ENCODE peak calls at places on chromosome 14, in ten cellular contexts. E, M, L, K, O, B, J, Y, I and V are unnamed samples.

GRCh38 chr14:77707355-77707723 is 484 bp downstream of the ALKBH1 start:
- DNase-seq in E (peak), M (peak), L (no peak), K (no peak), O (no peak), B (peak), J (no peak), Y (no peak), I (peak), V (peak)

GRCh38 chr14:37587438-37587837 is 7.6 kb downstream of the FOXA1 start:
- DNase-seq in E (peak), M (no peak), L (no peak), K (no peak), O (no peak), B (no peak), J (no peak), Y (no peak), I (no peak), V (no peak)

GRCh38 chr14:72451081-72451972 is 442.6 kb downstream of the DPF3 start:
- DNase-seq in E (peak), M (no peak), L (peak), K (no peak), O (peak), B (no peak), J (no peak), Y (peak), I (no peak), V (peak)

GRCh38 chr14:104094709-104095425 is 9.4 kb downstream of the ASPG start:
- DNase-seq in E (peak), M (peak), L (peak), K (peak), O (peak), B (peak), J (peak), Y (peak), I (peak), V (peak)

GRCh38 chr14:60485057-60485599 is 735 bp downstream of the C14orf39 start:
- DNase-seq in E (no peak), M (no peak), L (no peak), K (no peak), O (peak), B (no peak), J (peak), Y (no peak), I (no peak), V (no peak)

GRCh38 chr14:68786491-68787234 is 6.2 kb downstream of the ZFP36L1 start:
- DNase-seq in E (no peak), M (peak), L (no peak), K (no peak), O (no peak), B (no peak), J (no peak), Y (no peak), I (peak), V (peak)

GRCh38 chr14:100010679-100011078 is 54.5 kb upstream of the EVL start:
- DNase-seq in E (no peak), M (no peak), L (no peak), K (no peak), O (no peak), B (no peak), J (no peak), Y (no peak), I (no peak), V (no peak)

GRCh38 chr14:68688872-68689371 is 103.9 kb downstream of the ZFP36L1 start:
- DNase-seq in E (no peak), M (peak), L (no peak), K (no peak), O (peak), B (no peak), J (no peak), Y (no peak), I (peak), V (peak)

GRCh38 chr14:85444685-85445084 is 85.3 kb upstream of the FLRT2 start:
- DNase-seq in E (peak), M (peak), L (no peak), K (no peak), O (peak), B (no peak), J (no peak), Y (peak), I (peak), V (peak)

GRCh38 chr14:93954900-93955891 is 21.2 kb downstream of the ASB2 start:
- DNase-seq in E (no peak), M (no peak), L (no peak), K (no peak), O (no peak), B (no peak), J (no peak), Y (peak), I (no peak), V (no peak)

GRCh38 chr14:70666364-70666691 is 24.6 kb downstream of the TTC9 start:
- DNase-seq in E (no peak), M (peak), L (no peak), K (no peak), O (no peak), B (no peak), J (no peak), Y (no peak), I (no peak), V (peak)

GRCh38 chr14:64215274-64215673 is 78.9 kb downstream of the ESR2 start:
- DNase-seq in E (no peak), M (no peak), L (no peak), K (no peak), O (no peak), B (no peak), J (no peak), Y (no peak), I (no peak), V (no peak)

GRCh38 chr14:105853089-105853906 is 326.9 kb downstream of the TMEM121 start:
- DNase-seq in E (no peak), M (no peak), L (no peak), K (no peak), O (no peak), B (no peak), J (peak), Y (peak), I (no peak), V (no peak)

GRCh38 chr14:68668028-68668427 is 124.8 kb downstream of the ZFP36L1 start:
- DNase-seq in E (no peak), M (no peak), L (no peak), K (no peak), O (no peak), B (no peak), J (no peak), Y (no peak), I (no peak), V (no peak)

GRCh38 chr14:55850803-55851202 is 267.4 kb upstream of the PELI2 start:
- DNase-seq in E (no peak), M (peak), L (no peak), K (no peak), O (no peak), B (no peak), J (no peak), Y (no peak), I (peak), V (peak)

GRCh38 chr14:92397140-92397815 is 74.3 kb downstream of the SLC24A4 start:
- DNase-seq in E (peak), M (peak), L (no peak), K (no peak), O (no peak), B (peak), J (no peak), Y (no peak), I (peak), V (peak)

GRCh38 chr14:85131523-85131922 is 398.4 kb upstream of the FLRT2 start:
- DNase-seq in E (no peak), M (no peak), L (no peak), K (no peak), O (no peak), B (peak), J (no peak), Y (no peak), I (no peak), V (no peak)

GRCh38 chr14:70827366-70828151 is 18.2 kb upstream of the MAP3K9 start:
- DNase-seq in E (no peak), M (no peak), L (no peak), K (no peak), O (no peak), B (no peak), J (no peak), Y (no peak), I (no peak), V (no peak)